ENCODE peak calls at places on chromosomes 4 and X, in nine cellular contexts. K, O, U, L, A, B, T, N and V are unnamed samples.

GRCh38 chr4:108209489-108209888 is 40.8 kb upstream of the LEF1 start:
- DNase-seq in K (no peak), O (no peak), U (no peak), L (no peak), A (no peak), B (no peak), T (no peak), N (no peak), V (no peak)

GRCh38 chr4:114187592-114187991 is 208.1 kb upstream of the ARSJ start:
- DNase-seq in K (no peak), O (no peak), U (no peak), L (peak; percentile 34), A (no peak), B (no peak), T (no peak), N (no peak), V (no peak)

GRCh38 chr4:81454498-81454897 is 17.2 kb downstream of the RASGEF1B start:
- DNase-seq in K (no peak), O (no peak), U (no peak), L (no peak), A (no peak), B (no peak), T (no peak), N (no peak), V (no peak)

GRCh38 chr4:184401397-184402171 is 72.8 kb downstream of the IRF2 start:
- DNase-seq in K (no peak), O (peak; percentile 25), U (no peak), L (no peak), A (no peak), B (no peak), T (no peak), N (peak; percentile 4), V (no peak)

GRCh38 chr4:5956285-5957021 is 61.8 kb downstream of the C4orf50 start:
- DNase-seq in K (no peak), O (peak; percentile 64), U (no peak), L (no peak), A (peak; percentile 94), B (no peak), T (peak; percentile 90), N (peak; percentile 94), V (no peak)

GRCh38 chr4:47615385-47615784 is 130.3 kb downstream of the ATP10D start:
- DNase-seq in K (no peak), O (no peak), U (no peak), L (no peak), A (no peak), B (no peak), T (no peak), N (no peak), V (no peak)

GRCh38 chrX:140503714-140504351 is 1.0 kb downstream of the SOX3 start:
- DNase-seq in K (no peak), O (peak; percentile 40), U (no peak), L (no peak), A (no peak), B (no peak), T (peak; percentile 34), N (no peak), V (no peak)

GRCh38 chr4:133968174-133968573 is 233.4 kb downstream of the PABPC4L start:
- DNase-seq in K (no peak), O (no peak), U (no peak), L (no peak), A (no peak), B (no peak), T (no peak), N (no peak), V (no peak)

GRCh38 chr4:84879651-84880200 is 86.8 kb downstream of the WDFY3 start:
- DNase-seq in K (no peak), O (no peak), U (no peak), L (no peak), A (no peak), B (no peak), T (no peak), N (no peak), V (no peak)

GRCh38 chr4:70709551-70710080 is 12.1 kb upstream of the RUFY3 start:
- DNase-seq in K (no peak), O (no peak), U (no peak), L (no peak), A (no peak), B (no peak), T (peak; percentile 21), N (no peak), V (no peak)

GRCh38 chr4:169384741-169385140 is 114.0 kb upstream of the SH3RF1 start:
- DNase-seq in K (no peak), O (no peak), U (no peak), L (no peak), A (no peak), B (no peak), T (no peak), N (no peak), V (no peak)

GRCh38 chr4:164997324-164997723 is 19.9 kb upstream of the TRIM61 start:
- DNase-seq in K (no peak), O (no peak), U (no peak), L (no peak), A (no peak), B (no peak), T (peak; percentile 11), N (no peak), V (no peak)

GRCh38 chr4:36174570-36174969 is 69.7 kb downstream of the ARAP2 start:
- DNase-seq in K (no peak), O (no peak), U (no peak), L (no peak), A (no peak), B (no peak), T (no peak), N (no peak), V (no peak)

GRCh38 chr4:176784816-176785215 is 7.9 kb downstream of the VEGFC start:
- DNase-seq in K (no peak), O (no peak), U (no peak), L (no peak), A (no peak), B (no peak), T (no peak), N (no peak), V (no peak)

GRCh38 chrX:115561605-115562491 is 874 bp downstream of the PLS3 start:
- DNase-seq in K (no peak), O (peak; percentile 33), U (no peak), L (peak; percentile 41), A (peak; percentile 28), B (no peak), T (peak; percentile 49), N (peak; percentile 48), V (peak; percentile 18)

GRCh38 chrX:46573331-46573895 is at the start of gene CHST7:
- DNase-seq in K (no peak), O (peak; percentile 70), U (peak; percentile 54), L (peak; percentile 60), A (peak; percentile 25), B (no peak), T (peak; percentile 69), N (peak; percentile 53), V (peak; percentile 62)

GRCh38 chr4:43234626-43235025 is 342.1 kb downstream of the GRXCR1 start:
- DNase-seq in K (no peak), O (no peak), U (no peak), L (no peak), A (no peak), B (no peak), T (no peak), N (no peak), V (no peak)

GRCh38 chrX:3216581-3216980 is 129.9 kb downstream of the MXRA5 start:
- DNase-seq in K (no peak), O (no peak), U (no peak), L (no peak), A (no peak), B (no peak), T (no peak), N (no peak), V (no peak)

GRCh38 chrX:111041018-111041462 is 55.0 kb upstream of the PAK3 start:
- DNase-seq in K (no peak), O (no peak), U (no peak), L (no peak), A (peak; percentile 39), B (peak; percentile 27), T (no peak), N (peak; percentile 6), V (no peak)

GRCh38 chr4:112550728-112551127 is 34.7 kb upstream of the NEUROG2 start:
- DNase-seq in K (no peak), O (no peak), U (no peak), L (no peak), A (no peak), B (no peak), T (no peak), N (no peak), V (no peak)

GRCh38 chr4:51835854-51836253 is 7.1 kb upstream of the DCUN1D4 start:
- DNase-seq in K (no peak), O (no peak), U (no peak), L (no peak), A (no peak), B (no peak), T (no peak), N (no peak), V (no peak)

GRCh38 chr4:86359944-86360478 is at the start of gene MAPK10:
- DNase-seq in K (no peak), O (peak; percentile 62), U (peak; percentile 10), L (peak; percentile 47), A (peak; percentile 81), B (peak; percentile 19), T (peak; percentile 83), N (peak; percentile 94), V (no peak)

GRCh38 chr4:94523033-94523590 is 71.4 kb downstream of the PDLIM5 start:
- DNase-seq in K (no peak), O (no peak), U (no peak), L (no peak), A (no peak), B (no peak), T (no peak), N (no peak), V (no peak)

GRCh38 chr4:7518871-7519637 is 84.3 kb upstream of the PSAPL1 start:
- DNase-seq in K (no peak), O (no peak), U (no peak), L (no peak), A (peak; percentile 22), B (no peak), T (no peak), N (peak; percentile 70), V (no peak)

GRCh38 chr4:6011686-6012085 is 6.5 kb downstream of the C4orf50 start:
- DNase-seq in K (no peak), O (no peak), U (no peak), L (no peak), A (peak; percentile 23), B (no peak), T (no peak), N (peak; percentile 78), V (no peak)

GRCh38 chrX:78029663-78030062 is 60.2 kb upstream of the PGAM4 start:
- DNase-seq in K (no peak), O (peak; percentile 20), U (no peak), L (peak; percentile 30), A (no peak), B (no peak), T (peak; percentile 15), N (no peak), V (peak; percentile 6)

GRCh38 chrX:34716322-34716721 is 59.2 kb upstream of the TMEM47 start:
- DNase-seq in K (no peak), O (no peak), U (no peak), L (no peak), A (no peak), B (no peak), T (no peak), N (no peak), V (no peak)

GRCh38 chr4:85776579-85776978 is 301.6 kb downstream of the ARHGAP24 start:
- DNase-seq in K (no peak), O (no peak), U (no peak), L (no peak), A (no peak), B (no peak), T (no peak), N (no peak), V (no peak)

GRCh38 chr4:84994280-84994679 is 27.8 kb upstream of the WDFY3 start:
- DNase-seq in K (no peak), O (no peak), U (no peak), L (no peak), A (no peak), B (no peak), T (no peak), N (no peak), V (no peak)

GRCh38 chrX:96752776-96753175 is 68.1 kb downstream of the DIAPH2 start:
- DNase-seq in K (no peak), O (no peak), U (no peak), L (no peak), A (no peak), B (no peak), T (no peak), N (no peak), V (no peak)

GRCh38 chr4:64271601-64272081 is 137.6 kb downstream of the TECRL start:
- DNase-seq in K (no peak), O (peak; percentile 25), U (no peak), L (no peak), A (peak; percentile 41), B (no peak), T (no peak), N (no peak), V (no peak)